ENCODE peak calls at places on chromosomes 7 and 10, in nine cellular contexts. One of them, this sample, is unnamed.

GRCh38 chr7:41612386-41612785 is 90.5 kb downstream of the INHBA start:
- DNase-seq in H7: no peak
- DNase-seq in astrocyte of the spinal cord: no peak
- DNase-seq in AG09309: no peak
- DNase-seq in mesendoderm: no peak
- DNase-seq in SK-N-SH: no peak
- DNase-seq in transverse colon: no peak
- DNase-seq in pancreas: no peak
- DNase-seq in hepatocyte: no peak
- DNase-seq in this sample: no peak

GRCh38 chr7:93298206-93298605 is 66.0 kb downstream of the VPS50 start:
- DNase-seq in H7: no peak
- DNase-seq in transverse colon: no peak
- DNase-seq in pancreas: no peak
- DNase-seq in AG09309: no peak
- DNase-seq in hepatocyte: no peak
- DNase-seq in mesendoderm: no peak
- DNase-seq in astrocyte of the spinal cord: no peak
- DNase-seq in SK-N-SH: no peak
- DNase-seq in this sample: no peak

GRCh38 chr7:91941450-91941849 is 788 bp downstream of the AKAP9 start:
- DNase-seq in SK-N-SH: peak
- DNase-seq in transverse colon: peak
- DNase-seq in pancreas: peak
- DNase-seq in hepatocyte: peak
- DNase-seq in H7: peak
- DNase-seq in astrocyte of the spinal cord: peak
- DNase-seq in AG09309: no peak
- DNase-seq in mesendoderm: peak
- DNase-seq in this sample: no peak

GRCh38 chr7:149495785-149496641 is 1.6 kb downstream of the ZNF746 start:
- DNase-seq in H7: no peak
- DNase-seq in transverse colon: peak
- DNase-seq in hepatocyte: peak
- DNase-seq in SK-N-SH: peak
- DNase-seq in astrocyte of the spinal cord: peak
- DNase-seq in pancreas: peak
- DNase-seq in AG09309: peak
- DNase-seq in mesendoderm: no peak
- DNase-seq in this sample: peak

GRCh38 chr10:33410096-33410859 is 75.8 kb upstream of the NRP1 start:
- DNase-seq in mesendoderm: no peak
- DNase-seq in astrocyte of the spinal cord: no peak
- DNase-seq in AG09309: no peak
- DNase-seq in SK-N-SH: no peak
- DNase-seq in hepatocyte: no peak
- DNase-seq in pancreas: no peak
- DNase-seq in transverse colon: no peak
- DNase-seq in H7: no peak
- DNase-seq in this sample: no peak

GRCh38 chr10:3936422-3937040 is 151.5 kb upstream of the KLF6 start:
- DNase-seq in hepatocyte: no peak
- DNase-seq in astrocyte of the spinal cord: no peak
- DNase-seq in SK-N-SH: no peak
- DNase-seq in AG09309: no peak
- DNase-seq in H7: no peak
- DNase-seq in pancreas: no peak
- DNase-seq in mesendoderm: no peak
- DNase-seq in transverse colon: peak
- DNase-seq in this sample: no peak

GRCh38 chr10:77857272-77857671 is 69.3 kb downstream of the DLG5 start:
- DNase-seq in AG09309: no peak
- DNase-seq in astrocyte of the spinal cord: no peak
- DNase-seq in H7: no peak
- DNase-seq in mesendoderm: no peak
- DNase-seq in hepatocyte: peak
- DNase-seq in SK-N-SH: no peak
- DNase-seq in pancreas: no peak
- DNase-seq in transverse colon: no peak
- DNase-seq in this sample: no peak

GRCh38 chr10:89042547-89042946 is 51.9 kb downstream of the FAS start:
- DNase-seq in transverse colon: no peak
- DNase-seq in H7: no peak
- DNase-seq in hepatocyte: peak
- DNase-seq in astrocyte of the spinal cord: no peak
- DNase-seq in pancreas: no peak
- DNase-seq in SK-N-SH: no peak
- DNase-seq in AG09309: no peak
- DNase-seq in mesendoderm: peak
- DNase-seq in this sample: no peak

GRCh38 chr7:26648429-26649015 is 215.9 kb downstream of the SKAP2 start:
- DNase-seq in astrocyte of the spinal cord: peak
- DNase-seq in H7: no peak
- DNase-seq in AG09309: peak
- DNase-seq in pancreas: no peak
- DNase-seq in hepatocyte: no peak
- DNase-seq in transverse colon: no peak
- DNase-seq in mesendoderm: no peak
- DNase-seq in SK-N-SH: no peak
- DNase-seq in this sample: no peak

GRCh38 chr10:113550365-113550764 is 2.5 kb upstream of the HABP2 start:
- DNase-seq in transverse colon: no peak
- DNase-seq in hepatocyte: no peak
- DNase-seq in astrocyte of the spinal cord: peak
- DNase-seq in SK-N-SH: no peak
- DNase-seq in AG09309: no peak
- DNase-seq in H7: no peak
- DNase-seq in mesendoderm: no peak
- DNase-seq in pancreas: no peak
- DNase-seq in this sample: peak

GRCh38 chr10:113553149-113553548 is 296 bp downstream of the HABP2 start:
- DNase-seq in mesendoderm: no peak
- DNase-seq in pancreas: no peak
- DNase-seq in hepatocyte: no peak
- DNase-seq in AG09309: no peak
- DNase-seq in transverse colon: no peak
- DNase-seq in astrocyte of the spinal cord: no peak
- DNase-seq in H7: no peak
- DNase-seq in SK-N-SH: no peak
- DNase-seq in this sample: no peak

GRCh38 chr10:113549856-113550255 is 3.0 kb upstream of the HABP2 start:
- DNase-seq in mesendoderm: no peak
- DNase-seq in pancreas: no peak
- DNase-seq in AG09309: no peak
- DNase-seq in SK-N-SH: peak
- DNase-seq in H7: no peak
- DNase-seq in transverse colon: no peak
- DNase-seq in astrocyte of the spinal cord: no peak
- DNase-seq in hepatocyte: no peak
- DNase-seq in this sample: no peak

GRCh38 chr10:113552723-113553122 is at the start of gene HABP2:
- DNase-seq in astrocyte of the spinal cord: no peak
- DNase-seq in SK-N-SH: no peak
- DNase-seq in pancreas: peak
- DNase-seq in transverse colon: no peak
- DNase-seq in H7: no peak
- DNase-seq in hepatocyte: peak
- DNase-seq in AG09309: no peak
- DNase-seq in mesendoderm: no peak
- DNase-seq in this sample: no peak

DNA sequence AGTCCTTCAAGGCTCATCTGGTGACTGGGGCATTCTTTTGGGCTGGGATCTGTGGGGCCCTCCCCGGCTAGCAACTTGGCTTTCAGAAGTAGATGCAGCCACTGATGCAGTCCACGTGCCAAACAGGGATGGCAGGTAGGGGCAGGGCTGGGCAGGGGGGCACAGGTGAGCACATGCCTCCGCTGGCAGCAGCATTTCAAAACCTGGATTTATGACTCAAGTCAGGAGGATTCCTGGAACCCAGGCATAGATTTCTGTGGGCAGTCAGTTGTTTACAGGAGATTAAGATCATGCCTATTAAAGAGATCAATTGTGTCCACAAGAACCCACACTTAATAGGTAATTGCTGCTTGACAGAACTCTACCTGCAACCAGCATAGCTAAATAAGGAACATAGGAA is 839 bp upstream of the HABP2 start:
- DNase-seq in H7: no peak
- DNase-seq in mesendoderm: no peak
- DNase-seq in pancreas: peak
- DNase-seq in AG09309: no peak
- DNase-seq in transverse colon: no peak
- DNase-seq in hepatocyte: no peak
- DNase-seq in SK-N-SH: no peak
- DNase-seq in astrocyte of the spinal cord: no peak
- DNase-seq in this sample: no peak
- H3K4me3 ChIP-seq in H7: no peak
- H3K4me3 ChIP-seq in mesendoderm: no peak
- H3K4me3 ChIP-seq in pancreas: no peak
- H3K4me3 ChIP-seq in AG09309: no peak
- H3K4me3 ChIP-seq in transverse colon: no peak
- H3K4me3 ChIP-seq in hepatocyte: no peak
- H3K4me3 ChIP-seq in SK-N-SH: no peak
- H3K4me3 ChIP-seq in astrocyte of the spinal cord: no peak
- H3K4me3 ChIP-seq in this sample: no peak

DNA sequence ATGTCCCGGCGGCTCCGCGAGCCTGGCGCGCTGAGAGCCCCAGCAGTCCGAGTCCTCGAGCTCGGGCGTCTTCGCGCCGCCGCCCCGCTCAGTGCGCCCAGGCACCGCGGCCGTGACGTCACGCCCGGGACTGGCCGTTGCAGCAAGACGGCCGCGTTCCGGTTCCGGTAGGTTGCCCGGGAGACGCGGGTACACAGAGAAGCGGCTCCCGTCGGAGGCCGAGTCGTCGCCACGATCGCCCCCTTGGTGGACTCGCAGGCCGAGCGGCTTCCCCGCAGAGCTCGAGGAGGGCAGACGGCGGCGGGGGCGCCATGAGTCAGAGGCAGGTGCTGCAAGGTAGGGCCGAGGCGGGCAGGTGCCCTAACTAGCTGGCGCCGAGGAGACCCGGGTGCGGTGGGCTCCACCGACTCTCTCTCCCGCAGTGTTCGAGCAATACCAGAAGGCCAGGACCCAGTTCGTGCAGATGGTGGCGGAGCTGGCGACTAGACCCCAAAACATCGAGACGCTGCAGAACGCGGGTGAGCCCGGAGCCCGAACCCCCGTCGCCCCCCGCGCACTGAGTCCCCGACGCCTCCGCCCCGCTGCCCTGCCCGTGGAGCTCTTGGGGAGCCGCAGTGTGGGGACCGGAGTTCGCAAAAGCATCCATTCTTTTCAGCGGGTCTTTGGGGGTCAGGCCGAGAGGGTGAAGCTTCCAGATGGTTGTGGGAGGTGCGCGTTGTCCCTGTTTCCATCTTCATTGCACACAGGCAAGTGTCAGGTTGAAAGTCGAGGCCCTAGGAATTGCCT is at the start of gene SPAG6:
- DNase-seq in AG09309: no peak
- DNase-seq in pancreas: peak
- DNase-seq in astrocyte of the spinal cord: no peak
- DNase-seq in SK-N-SH: peak
- DNase-seq in mesendoderm: peak
- DNase-seq in transverse colon: peak
- DNase-seq in hepatocyte: peak
- DNase-seq in H7: peak
- DNase-seq in this sample: no peak
- H3K4me3 ChIP-seq in AG09309: no peak
- H3K4me3 ChIP-seq in pancreas: peak
- H3K4me3 ChIP-seq in astrocyte of the spinal cord: no peak
- H3K4me3 ChIP-seq in SK-N-SH: peak
- H3K4me3 ChIP-seq in mesendoderm: no peak
- H3K4me3 ChIP-seq in transverse colon: no peak
- H3K4me3 ChIP-seq in hepatocyte: peak
- H3K4me3 ChIP-seq in H7: peak
- H3K4me3 ChIP-seq in this sample: peak

DNA sequence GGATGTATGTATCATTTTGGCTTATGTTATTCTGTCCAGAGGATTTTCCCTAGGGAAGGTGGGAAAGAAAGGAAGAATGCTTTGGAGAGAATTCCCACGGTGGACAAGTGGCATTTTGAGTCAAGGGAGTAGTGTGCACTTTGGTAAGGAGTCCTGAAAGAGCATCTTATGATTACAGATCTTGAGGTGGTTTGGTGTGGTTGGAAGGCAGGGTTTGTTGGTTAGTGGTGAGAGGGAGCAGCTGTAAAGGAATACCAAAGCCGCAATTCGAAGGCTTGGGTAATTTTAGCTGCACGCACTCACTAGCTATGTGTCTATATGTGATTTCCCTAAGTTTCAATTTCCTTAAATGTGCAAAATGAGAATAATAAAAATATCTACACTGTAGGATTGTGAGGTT is 16.2 kb downstream of the CCSER2 start:
- DNase-seq in H7: no peak
- DNase-seq in hepatocyte: no peak
- DNase-seq in pancreas: no peak
- DNase-seq in AG09309: no peak
- DNase-seq in transverse colon: no peak
- DNase-seq in astrocyte of the spinal cord: no peak
- DNase-seq in SK-N-SH: no peak
- DNase-seq in mesendoderm: no peak
- DNase-seq in this sample: no peak
- H3K4me3 ChIP-seq in H7: no peak
- H3K4me3 ChIP-seq in hepatocyte: no peak
- H3K4me3 ChIP-seq in pancreas: no peak
- H3K4me3 ChIP-seq in AG09309: no peak
- H3K4me3 ChIP-seq in transverse colon: no peak
- H3K4me3 ChIP-seq in astrocyte of the spinal cord: no peak
- H3K4me3 ChIP-seq in SK-N-SH: no peak
- H3K4me3 ChIP-seq in mesendoderm: no peak
- H3K4me3 ChIP-seq in this sample: no peak

GRCh38 chr10:46555713-46556514 is 544 bp downstream of the GPRIN2 start:
- DNase-seq in mesendoderm: peak
- DNase-seq in AG09309: no peak
- DNase-seq in astrocyte of the spinal cord: no peak
- DNase-seq in transverse colon: peak
- DNase-seq in hepatocyte: peak
- DNase-seq in H7: peak
- DNase-seq in pancreas: peak
- DNase-seq in SK-N-SH: no peak
- DNase-seq in this sample: no peak

GRCh38 chr10:46558411-46559185 is 2.1 kb upstream of the GPRIN2 start:
- DNase-seq in mesendoderm: no peak
- DNase-seq in astrocyte of the spinal cord: no peak
- DNase-seq in H7: no peak
- DNase-seq in AG09309: no peak
- DNase-seq in hepatocyte: no peak
- DNase-seq in pancreas: peak
- DNase-seq in transverse colon: peak
- DNase-seq in SK-N-SH: no peak
- DNase-seq in this sample: no peak

GRCh38 chr10:46556515-46557318 is at the start of gene GPRIN2:
- DNase-seq in AG09309: no peak
- DNase-seq in mesendoderm: peak
- DNase-seq in transverse colon: peak
- DNase-seq in hepatocyte: peak
- DNase-seq in pancreas: peak
- DNase-seq in SK-N-SH: peak
- DNase-seq in astrocyte of the spinal cord: no peak
- DNase-seq in H7: peak
- DNase-seq in this sample: no peak

GRCh38 chr10:46558141-46558410 is 1.6 kb upstream of the GPRIN2 start:
- DNase-seq in H7: no peak
- DNase-seq in AG09309: no peak
- DNase-seq in mesendoderm: no peak
- DNase-seq in pancreas: no peak
- DNase-seq in astrocyte of the spinal cord: no peak
- DNase-seq in transverse colon: no peak
- DNase-seq in hepatocyte: no peak
- DNase-seq in SK-N-SH: no peak
- DNase-seq in this sample: no peak

GRCh38 chr10:46557319-46558140 is 1.1 kb upstream of the GPRIN2 start:
- DNase-seq in H7: peak
- DNase-seq in hepatocyte: no peak
- DNase-seq in mesendoderm: no peak
- DNase-seq in pancreas: peak
- DNase-seq in AG09309: no peak
- DNase-seq in astrocyte of the spinal cord: no peak
- DNase-seq in SK-N-SH: no peak
- DNase-seq in transverse colon: peak
- DNase-seq in this sample: no peak
- H3K4me3 ChIP-seq in H7: peak
- H3K4me3 ChIP-seq in hepatocyte: no peak
- H3K4me3 ChIP-seq in mesendoderm: no peak
- H3K4me3 ChIP-seq in pancreas: peak
- H3K4me3 ChIP-seq in AG09309: no peak
- H3K4me3 ChIP-seq in astrocyte of the spinal cord: no peak
- H3K4me3 ChIP-seq in SK-N-SH: no peak
- H3K4me3 ChIP-seq in transverse colon: no peak
- H3K4me3 ChIP-seq in this sample: no peak